ENCODE peak calls at places on chromosome 1, in eight cellular contexts. X is nephron progenitor cell, J is pancreas, E is cardiac septum, C is cardiac fibroblast, Q is T-cell, V is ascending aorta, W is stomach. O is an unnamed sample.
A peak's percentile ranks its signal among the peaks of the same experiment; 100 is the strongest.

GRCh38 chr1:159753386-159753785 is 27.4 kb upstream of the DUSP23 start:
- DNase-seq in V (no peak), W (no peak), J (peak; percentile 59), Q (no peak), C (no peak), E (no peak), X (no peak), O (no peak)

GRCh38 chr1:170537798-170538503 is 6.0 kb downstream of the GORAB start:
- DNase-seq in E (no peak), C (peak; percentile 73), Q (no peak), W (no peak), V (no peak), J (no peak), X (no peak), O (no peak)

GRCh38 chr1:214316597-214316996 is 35.6 kb downstream of the SMYD2 start:
- DNase-seq in V (no peak), W (no peak), Q (no peak), J (no peak), E (no peak), C (no peak), X (no peak), O (no peak)

GRCh38 chr1:203328714-203329122 is 22.2 kb downstream of the FMOD start:
- DNase-seq in C (peak; percentile 32), Q (no peak), W (peak; percentile 87), J (peak; percentile 68), V (no peak), X (no peak), E (no peak), O (no peak)

GRCh38 chr1:205350626-205351235 is 6.0 kb downstream of the KLHDC8A start:
- DNase-seq in X (no peak), J (no peak), E (no peak), W (no peak), Q (no peak), V (no peak), C (no peak), O (no peak)

GRCh38 chr1:144101397-144102050 is 129.7 kb upstream of the FAM72C start:
- DNase-seq in V (no peak), J (peak; percentile 31), C (no peak), W (peak; percentile 36), X (peak; percentile 8), E (peak; percentile 80), Q (peak; percentile 14), O (peak; percentile 15)

GRCh38 chr1:201785291-201785690 is 43.7 kb upstream of the IPO9 start:
- DNase-seq in W (no peak), V (no peak), J (no peak), C (no peak), E (no peak), X (no peak), Q (no peak), O (no peak)

GRCh38 chr1:17615959-17616358 is 76.5 kb downstream of the ARHGEF10L start:
- DNase-seq in Q (no peak), X (no peak), V (no peak), J (no peak), E (no peak), C (no peak), W (no peak), O (no peak)

GRCh38 chr1:10932088-10932487 is 80.4 kb upstream of the TARDBP start:
- DNase-seq in J (no peak), X (no peak), V (no peak), W (no peak), Q (no peak), E (no peak), C (no peak), O (peak; percentile 73)

GRCh38 chr1:222097646-222098045 is 355.8 kb upstream of the DUSP10 start:
- DNase-seq in C (no peak), J (no peak), V (no peak), E (no peak), X (no peak), W (no peak), Q (no peak), O (no peak)

GRCh38 chr1:246454655-246455054 is 52.4 kb downstream of the SMYD3 start:
- DNase-seq in W (no peak), V (no peak), Q (no peak), X (no peak), E (no peak), C (no peak), J (no peak), O (no peak)

GRCh38 chr1:93988634-93989350 is 79.6 kb upstream of the GCLM start:
- DNase-seq in J (no peak), C (peak; percentile 87), X (no peak), W (no peak), E (no peak), Q (no peak), V (no peak), O (no peak)

GRCh38 chr1:227945891-227946623 is 1.7 kb downstream of the WNT9A start:
- DNase-seq in X (no peak), E (peak; percentile 77), V (no peak), W (peak; percentile 86), C (peak; percentile 35), J (peak; percentile 86), Q (no peak), O (no peak)

GRCh38 chr1:198776602-198777029 is 137.8 kb downstream of the PTPRC start:
- DNase-seq in X (no peak), J (peak; percentile 53), W (no peak), Q (no peak), E (peak; percentile 89), C (peak; percentile 90), V (peak; percentile 48), O (no peak)

GRCh38 chr1:9344426-9345200 is 51.9 kb downstream of the SPSB1 start:
- DNase-seq in V (no peak), C (no peak), Q (no peak), E (no peak), W (no peak), X (no peak), J (no peak), O (no peak)

GRCh38 chr1:183039985-183040447 is 16.8 kb downstream of the LAMC1 start:
- DNase-seq in C (peak; percentile 65), V (no peak), Q (no peak), X (no peak), W (no peak), E (no peak), J (no peak), O (no peak)

GRCh38 chr1:30095051-30095450 is 628.3 kb downstream of the MATN1 start:
- DNase-seq in E (no peak), X (no peak), Q (no peak), C (no peak), V (no peak), W (no peak), J (no peak), O (no peak)

GRCh38 chr1:166167395-166167922 is 658 bp upstream of the FAM78B start:
- DNase-seq in V (no peak), E (no peak), X (no peak), J (peak; percentile 16), Q (no peak), W (no peak), C (no peak), O (no peak)

GRCh38 chr1:13892141-13892670 is 192.2 kb downstream of the PRDM2 start:
- DNase-seq in X (no peak), E (no peak), W (no peak), C (no peak), Q (no peak), J (no peak), V (no peak), O (no peak)

GRCh38 chr1:47184771-47185677 is 4.8 kb downstream of the PDZK1IP1 start:
- DNase-seq in Q (no peak), W (peak; percentile 10), X (no peak), V (no peak), J (no peak), C (no peak), E (no peak), O (no peak)

GRCh38 chr1:37430074-37430985 is 44.0 kb upstream of the ZC3H12A start:
- DNase-seq in C (no peak), W (no peak), Q (no peak), X (no peak), E (peak; percentile 46), J (no peak), V (no peak), O (no peak)

GRCh38 chr1:239874831-239875230 is 216.9 kb upstream of the FMN2 start:
- DNase-seq in V (no peak), C (no peak), W (no peak), E (no peak), J (no peak), Q (no peak), X (no peak), O (no peak)

GRCh38 chr1:157168015-157168414 is 29.8 kb upstream of the ETV3 start:
- DNase-seq in W (no peak), V (no peak), C (no peak), Q (no peak), X (no peak), E (no peak), J (no peak), O (no peak)

O was measured in activated CD4-positive, alpha-beta memory T cell treated with anti-CD3 and anti-CD28 coated beads for 36 hours.